ENCODE peak calls at places on chromosomes 12 and 14, in nine cellular contexts. O is M059J, E is GDM1, T is choroid plexus epithelial cell, N is left ventricle myocardium inferior, D is heart right ventricle, A is GM20000, Q is BJ, J is activated B cell treated with CpG ODN at 0.5 μM for 24 hours. K is an unnamed sample.

GRCh38 chr14:21860172-21860571 is 186.6 kb upstream of the OR4E1 start:
- DNase-seq in O (peak), E (peak), T (peak), N (no peak), D (no peak), A (peak), Q (no peak), J (no peak), K (peak)

GRCh38 chr14:77660754-77661153 is 44.3 kb upstream of the SPTLC2 start:
- DNase-seq in O (peak), E (no peak), T (no peak), N (no peak), D (no peak), A (no peak), Q (no peak), J (no peak), K (no peak)

GRCh38 chr12:121443193-121443829 is 43.4 kb downstream of the RNF34 start:
- DNase-seq in O (peak), E (peak), T (peak), N (peak), D (peak), A (peak), Q (no peak), J (peak), K (peak)

GRCh38 chr12:121520586-121521086 is 60.2 kb downstream of the KDM2B start:
- DNase-seq in O (no peak), E (no peak), T (no peak), N (no peak), D (no peak), A (no peak), Q (no peak), J (no peak), K (no peak)

GRCh38 chr14:54567224-54567633 is 301 bp downstream of the SAMD4A start:
- DNase-seq in O (peak), E (no peak), T (no peak), N (peak), D (no peak), A (no peak), Q (no peak), J (no peak), K (peak)

GRCh38 chr12:56581418-56582145 is 48.5 kb downstream of the BAZ2A start:
- DNase-seq in O (peak), E (peak), T (peak), N (no peak), D (no peak), A (no peak), Q (no peak), J (no peak), K (no peak)

GRCh38 chr14:102786758-102787157 is 9.5 kb downstream of the TRAF3 start:
- DNase-seq in O (peak), E (no peak), T (peak), N (no peak), D (no peak), A (no peak), Q (no peak), J (no peak), K (peak)

GRCh38 chr12:92596388-92596787 is 106.4 kb upstream of the PLEKHG7 start:
- DNase-seq in O (peak), E (no peak), T (peak), N (no peak), D (no peak), A (no peak), Q (no peak), J (no peak), K (peak)

GRCh38 chr12:26126340-26127284 is 1.8 kb upstream of the BHLHE41 start:
- DNase-seq in O (peak), E (peak), T (peak), N (peak), D (peak), A (peak), Q (no peak), J (peak), K (peak)

GRCh38 chr12:22578328-22578727 is 34.0 kb upstream of the C2CD5 start:
- DNase-seq in O (no peak), E (no peak), T (no peak), N (no peak), D (no peak), A (no peak), Q (no peak), J (no peak), K (no peak)

GRCh38 chr12:6536894-6537579 is 2.7 kb downstream of the GAPDH start:
- DNase-seq in O (peak), E (no peak), T (no peak), N (no peak), D (no peak), A (no peak), Q (no peak), J (no peak), K (no peak)

GRCh38 chr14:21267431-21267845 is 1.8 kb downstream of the HNRNPC start:
- DNase-seq in O (no peak), E (no peak), T (no peak), N (no peak), D (no peak), A (no peak), Q (no peak), J (no peak), K (no peak)

GRCh38 chr12:112148031-112148513 is 22.7 kb downstream of the TRAFD1 start:
- DNase-seq in O (peak), E (no peak), T (peak), N (no peak), D (no peak), A (no peak), Q (no peak), J (no peak), K (peak)

GRCh38 chr12:120361506-120362208 is 7.3 kb downstream of the MSI1 start:
- DNase-seq in O (peak), E (no peak), T (peak), N (peak), D (peak), A (peak), Q (no peak), J (no peak), K (peak)

GRCh38 chr14:67411375-67411774 is 590 bp downstream of the PLEK2 start:
- DNase-seq in O (no peak), E (no peak), T (peak), N (no peak), D (no peak), A (no peak), Q (no peak), J (no peak), K (no peak)

GRCh38 chr14:102516531-102517411 is 7.2 kb upstream of the ANKRD9 start:
- DNase-seq in O (peak), E (peak), T (no peak), N (peak), D (peak), A (peak), Q (no peak), J (peak), K (peak)

GRCh38 chr12:14185441-14186192 is 179.9 kb upstream of the ATF7IP start:
- DNase-seq in O (peak), E (no peak), T (peak), N (no peak), D (no peak), A (peak), Q (no peak), J (peak), K (peak)

GRCh38 chr12:109892748-109893147 is 7.3 kb upstream of the TCHP start:
- DNase-seq in O (no peak), E (no peak), T (no peak), N (no peak), D (no peak), A (peak), Q (no peak), J (no peak), K (no peak)

GRCh38 chr12:74468401-74468800 is 69.2 kb upstream of the ATXN7L3B start:
- DNase-seq in O (no peak), E (no peak), T (no peak), N (no peak), D (no peak), A (no peak), Q (no peak), J (no peak), K (no peak)

GRCh38 chr12:13170892-13171490 is 25.5 kb upstream of the EMP1 start:
- DNase-seq in O (no peak), E (no peak), T (no peak), N (no peak), D (no peak), A (no peak), Q (no peak), J (no peak), K (peak)

GRCh38 chr12:12973019-12973418 is 21.0 kb upstream of the GPRC5D start:
- DNase-seq in O (no peak), E (no peak), T (no peak), N (no peak), D (no peak), A (no peak), Q (no peak), J (no peak), K (no peak)

GRCh38 chr12:45268672-45269406 is 52.9 kb downstream of the ANO6 start:
- DNase-seq in O (peak), E (no peak), T (peak), N (peak), D (peak), A (peak), Q (peak), J (no peak), K (peak)

GRCh38 chr14:74888164-74889158 is 6.7 kb downstream of the DLST start:
- DNase-seq in O (peak), E (no peak), T (no peak), N (no peak), D (no peak), A (no peak), Q (no peak), J (no peak), K (peak)

GRCh38 chr12:23084236-23084995 is 459.4 kb downstream of the ETNK1 start:
- DNase-seq in O (peak), E (no peak), T (peak), N (no peak), D (no peak), A (no peak), Q (no peak), J (no peak), K (peak)

GRCh38 chr12:64680235-64680634 is 69.9 kb downstream of the RASSF3 start:
- DNase-seq in O (peak), E (no peak), T (no peak), N (no peak), D (no peak), A (no peak), Q (no peak), J (no peak), K (no peak)

GRCh38 chr14:87628129-87628528 is 364.9 kb downstream of the GALC start:
- DNase-seq in O (peak), E (no peak), T (no peak), N (no peak), D (no peak), A (no peak), Q (peak), J (no peak), K (peak)

GRCh38 chr12:124720687-124721500 is 142.8 kb downstream of the SCARB1 start:
- DNase-seq in O (peak), E (no peak), T (peak), N (peak), D (peak), A (no peak), Q (no peak), J (no peak), K (peak)

GRCh38 chr12:121963341-121964018 is 45.1 kb downstream of the CFAP251 start:
- DNase-seq in O (no peak), E (no peak), T (no peak), N (no peak), D (no peak), A (no peak), Q (no peak), J (no peak), K (no peak)

GRCh38 chr14:100317897-100318808 is 5.0 kb upstream of the SLC25A47 start:
- DNase-seq in O (peak), E (no peak), T (peak), N (peak), D (peak), A (peak), Q (no peak), J (peak), K (peak)

GRCh38 chr14:55684956-55685584 is 105.1 kb downstream of the KTN1 start:
- DNase-seq in O (peak), E (no peak), T (no peak), N (no peak), D (no peak), A (no peak), Q (no peak), J (no peak), K (peak)

GRCh38 chr14:53458368-53458814 is 305.3 kb upstream of the DDHD1 start:
- DNase-seq in O (peak), E (no peak), T (peak), N (no peak), D (no peak), A (no peak), Q (peak), J (no peak), K (peak)

GRCh38 chr14:24411468-24412454 is 13.0 kb downstream of the NYNRIN start:
- DNase-seq in O (peak), E (peak), T (peak), N (no peak), D (no peak), A (peak), Q (no peak), J (no peak), K (peak)

GRCh38 chr12:69476276-69477017 is 6.3 kb downstream of the FRS2 start:
- DNase-seq in O (no peak), E (no peak), T (peak), N (no peak), D (no peak), A (no peak), Q (no peak), J (no peak), K (no peak)

GRCh38 chr14:105841022-105842009 is 314.9 kb downstream of the TMEM121 start:
- DNase-seq in O (no peak), E (no peak), T (no peak), N (no peak), D (no peak), A (no peak), Q (no peak), J (no peak), K (no peak)

GRCh38 chr12:20367731-20368652 is at the start of gene PDE3A:
- DNase-seq in O (peak), E (no peak), T (peak), N (peak), D (peak), A (no peak), Q (no peak), J (no peak), K (peak)

GRCh38 chr12:28223853-28224252 is 33.6 kb downstream of the CCDC91 start:
- DNase-seq in O (no peak), E (no peak), T (no peak), N (no peak), D (no peak), A (no peak), Q (no peak), J (no peak), K (no peak)

GRCh38 chr12:98424726-98425401 is 90.5 kb upstream of the TMPO start:
- DNase-seq in O (peak), E (no peak), T (peak), N (peak), D (peak), A (peak), Q (peak), J (no peak), K (peak)

GRCh38 chr14:105470812-105471771 is 3.5 kb upstream of the CRIP2 start:
- DNase-seq in O (no peak), E (no peak), T (no peak), N (peak), D (peak), A (no peak), Q (no peak), J (no peak), K (no peak)